ENCODE peak calls at places on chromosomes 3 and 15, in eight cellular contexts. V is heart left ventricle, R is Peyer's patch, G is endothelial cell of umbilical vein, T is HepG2, O is lower leg skin, M is right lobe of liver, W is ovary. S is an unnamed sample.

GRCh38 chr3:128317101-128317697 is 149.5 kb downstream of the DNAJB8 start:
- DNase-seq in G (no peak), W (no peak), O (peak), R (no peak), T (no peak), M (no peak), V (peak), S (no peak)

GRCh38 chr15:52136471-52136993 is 24.0 kb upstream of the BCL2L10 start:
- DNase-seq in M (no peak), R (no peak), O (peak), T (no peak), V (no peak), W (no peak), G (peak), S (no peak)

GRCh38 chr3:181726351-181727121 is 14.8 kb downstream of the SOX2 start:
- DNase-seq in M (no peak), R (no peak), W (no peak), T (no peak), V (no peak), O (no peak), G (no peak), S (no peak)

GRCh38 chr3:106759686-106760085 is 617.6 kb upstream of the CCDC54 start:
- DNase-seq in T (no peak), V (no peak), O (no peak), M (no peak), W (no peak), G (no peak), R (no peak), S (no peak)

GRCh38 chr3:190005343-190006113 is 115.2 kb downstream of the P3H2 start:
- DNase-seq in W (no peak), V (no peak), R (no peak), G (no peak), O (no peak), T (no peak), M (no peak), S (no peak)

GRCh38 chr3:40170395-40170794 is 139.1 kb upstream of the EIF1B start:
- DNase-seq in V (no peak), T (no peak), O (no peak), R (no peak), G (no peak), M (no peak), W (no peak), S (no peak)

GRCh38 chr15:39747326-39747725 is 35.3 kb downstream of the FSIP1 start:
- DNase-seq in W (no peak), V (no peak), G (peak), M (no peak), R (no peak), O (no peak), T (no peak), S (no peak)

GRCh38 chr3:4982773-4983738 is 3.8 kb downstream of the BHLHE40 start:
- DNase-seq in M (no peak), V (no peak), G (peak), R (no peak), O (no peak), T (no peak), W (peak), S (no peak)

GRCh38 chr3:128706171-128706570 is 19.8 kb upstream of the RAB7A start:
- DNase-seq in R (no peak), V (no peak), O (no peak), M (no peak), W (no peak), G (no peak), T (no peak), S (no peak)

GRCh38 chr15:71565636-71566160 is 244.7 kb upstream of the NR2E3 start:
- DNase-seq in M (no peak), V (no peak), O (no peak), R (no peak), W (no peak), T (no peak), G (peak), S (no peak)

GRCh38 chr3:161600185-161600584 is 103.6 kb downstream of the OTOL1 start:
- DNase-seq in M (no peak), T (no peak), G (no peak), W (no peak), O (no peak), V (no peak), R (no peak), S (no peak)

GRCh38 chr15:50083424-50084025 is 35.5 kb downstream of the ATP8B4 start:
- DNase-seq in G (no peak), T (no peak), R (no peak), O (no peak), M (no peak), W (no peak), V (no peak), S (no peak)

GRCh38 chr3:11568503-11569155 is 75.1 kb downstream of the VGLL4 start:
- DNase-seq in V (peak), M (no peak), W (peak), R (no peak), O (peak), T (no peak), G (peak), S (peak)

GRCh38 chr3:47017504-47018268 is 38.2 kb downstream of the NBEAL2 start:
- DNase-seq in M (no peak), W (no peak), T (peak), R (no peak), V (no peak), G (no peak), O (no peak), S (no peak)

GRCh38 chr3:54835701-54836100 is 92.2 kb downstream of the LRTM1 start:
- DNase-seq in G (no peak), V (no peak), M (no peak), T (no peak), R (no peak), W (no peak), O (no peak), S (no peak)

GRCh38 chr3:9945358-9945757 is 6.8 kb downstream of the PRRT3 start:
- DNase-seq in G (no peak), M (no peak), V (no peak), R (no peak), W (no peak), O (no peak), T (no peak), S (no peak)

GRCh38 chr15:83174891-83175290 is 32.7 kb downstream of the HDGFL3 start:
- DNase-seq in R (no peak), V (no peak), O (no peak), M (no peak), W (no peak), G (no peak), T (no peak), S (no peak)

GRCh38 chr15:80568298-80568697 is 126.8 kb upstream of the ABHD17C start:
- DNase-seq in T (no peak), R (no peak), O (peak), G (no peak), M (no peak), W (no peak), V (peak), S (no peak)

GRCh38 chr3:121482651-121483050 is 63.1 kb downstream of the POLQ start:
- DNase-seq in M (no peak), G (peak), O (no peak), W (no peak), V (no peak), T (no peak), R (no peak), S (no peak)

GRCh38 chr3:155076888-155077287 is 3.2 kb upstream of the MME start:
- DNase-seq in W (no peak), O (no peak), G (no peak), V (no peak), T (no peak), M (no peak), R (no peak), S (no peak)

DNA sequence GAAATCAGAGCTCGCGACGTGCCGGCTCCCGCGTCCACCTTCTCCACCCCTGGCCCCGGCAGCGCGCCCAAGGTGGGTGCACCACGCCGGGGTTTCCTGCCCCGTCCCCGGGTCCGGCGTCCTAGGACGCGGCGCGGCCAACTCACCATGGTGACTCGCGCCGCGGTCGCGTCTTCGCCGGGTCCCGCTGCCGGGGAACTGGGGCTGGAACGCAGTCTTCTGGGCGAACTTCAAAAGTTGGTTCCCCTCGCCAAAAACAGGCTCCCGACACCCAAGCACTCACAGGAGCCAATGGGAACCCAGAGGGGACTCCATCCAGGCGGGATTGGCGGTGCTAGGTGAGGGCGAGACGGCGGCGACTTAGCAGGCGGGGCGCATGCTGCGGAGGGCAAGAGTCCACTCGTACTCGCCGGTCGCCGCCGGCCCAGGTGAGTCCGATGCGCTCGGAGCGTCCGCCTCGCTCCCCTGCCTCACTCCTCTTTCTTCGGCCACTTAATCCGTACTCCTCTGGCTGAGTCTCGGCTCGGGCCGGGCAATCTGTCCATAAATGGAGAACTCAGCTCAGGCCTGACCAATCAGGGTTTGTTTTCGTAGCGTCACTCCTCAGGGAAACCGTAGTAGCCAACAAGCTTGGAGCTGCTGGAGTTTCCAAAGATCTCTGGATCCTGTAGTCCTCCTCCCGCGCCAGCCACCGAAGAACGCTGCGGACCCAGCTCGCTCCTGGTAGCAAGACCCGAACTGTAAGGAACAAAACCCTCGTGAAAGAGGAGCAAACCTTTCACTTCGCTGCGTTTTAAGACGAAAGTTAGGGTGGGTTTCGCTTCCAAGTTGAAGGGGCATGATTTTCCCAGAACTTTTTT is at the start of gene MYO1E:
- DNase-seq in W (peak), O (peak), G (peak), T (peak), R (peak), M (peak), V (peak), S (peak)
- TF ChIP-seq POLR2A in W (peak), O (no peak), G (peak), T (peak), R (peak), M (peak), V (peak), S (peak)

GRCh38 chr3:13650210-13651056 is 101.5 kb downstream of the FBLN2 start:
- DNase-seq in M (peak), G (peak), V (peak), W (peak), O (peak), T (peak), R (peak), S (peak)

GRCh38 chr3:13647314-13648059 is 98.6 kb downstream of the FBLN2 start:
- DNase-seq in M (no peak), W (no peak), V (no peak), G (no peak), T (no peak), R (no peak), O (no peak), S (no peak)

GRCh38 chr3:13645791-13646637 is 97.1 kb downstream of the FBLN2 start:
- DNase-seq in G (no peak), R (no peak), T (no peak), V (no peak), W (no peak), O (no peak), M (no peak), S (no peak)

GRCh38 chr3:13648744-13649096 is 99.8 kb downstream of the FBLN2 start:
- DNase-seq in V (no peak), W (no peak), R (no peak), O (no peak), T (no peak), G (no peak), M (no peak), S (no peak)

DNA sequence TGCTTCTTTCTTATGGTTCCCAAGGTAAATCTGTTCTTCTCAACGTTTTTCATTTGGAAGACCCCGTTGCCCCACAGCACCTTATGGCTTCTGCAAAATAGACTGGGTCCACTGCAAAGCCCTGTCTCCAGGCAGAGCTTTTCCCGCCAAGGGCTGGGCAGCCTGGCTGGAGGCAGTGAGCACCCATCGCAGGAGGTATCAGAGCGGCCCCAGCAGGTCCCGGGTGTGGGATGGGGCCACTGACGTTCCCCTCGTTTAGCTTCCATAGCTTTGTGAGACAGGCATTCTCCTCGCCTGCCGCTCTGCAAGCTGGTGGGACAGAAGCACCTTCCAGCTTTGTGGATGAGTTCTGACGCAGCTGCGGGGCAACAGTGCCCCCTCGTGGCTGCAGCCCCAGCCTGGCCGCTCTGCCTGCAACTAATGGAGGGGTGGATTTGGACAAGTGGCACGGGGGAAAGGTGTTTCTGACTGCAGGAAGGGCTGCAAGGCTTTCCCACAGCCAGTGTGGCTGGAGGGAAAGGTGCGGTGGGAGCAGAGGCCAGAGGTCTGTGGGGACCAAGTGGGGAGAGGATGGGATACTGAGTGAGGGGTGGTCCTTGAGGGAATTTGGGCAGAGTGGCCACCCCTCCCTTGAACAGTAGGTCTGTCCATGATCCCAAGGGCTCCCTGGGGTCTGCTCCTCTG is 99.3 kb downstream of the FBLN2 start:
- DNase-seq in R (peak), G (peak), T (peak), V (peak), W (peak), M (peak), O (peak), S (peak)
- TF ChIP-seq POLR2A in R (no peak), G (no peak), T (no peak), V (no peak), W (peak), M (no peak), O (no peak), S (no peak)

DNA sequence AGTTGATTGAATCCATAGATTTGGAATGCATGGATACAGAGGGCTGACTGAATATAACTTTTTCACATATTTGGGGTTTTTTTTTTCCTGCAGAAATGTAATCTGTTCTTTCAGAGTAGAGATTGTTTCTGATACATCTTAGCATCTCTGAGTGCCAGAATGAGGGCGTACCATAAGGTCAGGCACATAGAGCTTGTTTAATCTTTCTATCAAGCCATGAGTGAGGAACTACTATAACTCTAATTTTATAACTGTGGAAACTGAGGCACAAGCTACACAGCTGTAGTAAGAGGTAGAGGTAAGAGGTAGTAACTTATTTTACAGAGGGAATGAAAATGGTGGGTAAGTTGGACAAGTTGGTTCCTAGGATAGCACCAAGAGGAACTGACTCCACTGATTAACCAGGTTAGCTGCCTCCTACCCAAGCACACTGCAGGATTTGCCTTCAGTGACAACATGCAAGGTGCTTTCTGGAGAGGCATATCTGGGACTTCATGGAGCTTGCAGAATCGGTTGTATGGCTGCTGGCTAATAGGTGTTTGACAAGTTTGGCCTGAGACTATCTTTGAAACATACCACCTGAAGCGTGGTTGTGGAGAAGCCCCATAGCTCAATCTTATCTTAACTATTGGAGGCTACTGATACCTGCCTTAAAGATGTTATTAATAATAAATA is 23.5 kb upstream of the HACD2 start:
- DNase-seq in V (no peak), R (no peak), G (no peak), W (no peak), M (no peak), T (no peak), O (no peak), S (no peak)
- TF ChIP-seq POLR2A in V (no peak), R (no peak), G (no peak), W (no peak), M (no peak), T (no peak), O (no peak), S (no peak)

GRCh38 chr15:92733934-92734521 is 78.5 kb upstream of the FAM174B start:
- DNase-seq in O (no peak), G (peak), V (no peak), M (no peak), R (no peak), W (no peak), T (no peak), S (no peak)
- TF ChIP-seq POLR2A in O (no peak), G (no peak), V (no peak), M (no peak), R (no peak), W (no peak), T (no peak), S (no peak)

GRCh38 chr3:35675621-35676020 is 36.3 kb downstream of the ARPP21 start:
- DNase-seq in M (no peak), T (no peak), R (no peak), G (no peak), W (no peak), O (no peak), V (no peak), S (no peak)

GRCh38 chr3:35678552-35679220 is 39.4 kb downstream of the ARPP21 start:
- DNase-seq in G (no peak), O (no peak), R (no peak), W (no peak), T (no peak), M (no peak), V (no peak), S (no peak)

GRCh38 chr3:35680866-35681650 is 41.7 kb downstream of the ARPP21 start:
- DNase-seq in T (no peak), V (no peak), R (no peak), O (no peak), M (no peak), W (no peak), G (no peak), S (no peak)

GRCh38 chr3:35677797-35678196 is 38.5 kb downstream of the ARPP21 start:
- DNase-seq in G (no peak), W (no peak), R (no peak), T (no peak), V (no peak), M (no peak), O (no peak), S (no peak)

DNA sequence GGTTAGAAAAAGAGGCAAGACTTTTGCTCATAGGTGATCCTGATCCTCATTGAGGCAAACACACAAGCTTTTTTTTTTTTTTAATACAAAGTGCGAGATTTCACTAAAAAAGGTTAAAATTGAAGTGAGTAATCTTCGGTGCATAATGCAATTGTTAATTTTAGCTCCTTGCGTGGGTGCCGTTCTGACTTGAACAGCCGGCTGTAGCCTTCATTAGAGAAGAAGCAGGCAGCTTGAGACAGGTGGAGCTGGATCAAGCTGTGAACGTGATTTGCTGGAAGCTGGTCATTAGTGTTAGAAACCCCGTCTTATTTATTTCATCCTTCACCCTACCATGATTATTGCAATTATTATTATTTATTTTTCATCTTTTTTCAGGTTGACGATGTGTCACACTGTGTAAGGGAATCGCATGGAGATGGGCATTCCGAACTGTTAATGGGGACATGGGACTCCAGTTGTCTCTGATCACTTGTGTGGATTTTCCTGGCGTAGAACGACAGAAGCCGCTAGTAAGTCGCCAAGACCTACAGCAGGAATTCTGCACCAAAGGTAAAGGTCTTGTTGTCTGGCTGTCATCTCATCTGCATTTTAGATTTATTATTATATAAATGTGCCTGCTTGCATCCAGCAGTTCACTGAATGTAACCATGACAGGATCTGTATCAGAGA is 40.2 kb downstream of the ARPP21 start:
- DNase-seq in T (no peak), W (no peak), O (no peak), V (no peak), G (no peak), M (no peak), R (no peak), S (no peak)
- TF ChIP-seq POLR2A in T (no peak), W (no peak), O (no peak), V (no peak), G (no peak), M (no peak), R (no peak), S (no peak)

GRCh38 chr15:63188937-63189871 is at the start of gene RAB8B:
- DNase-seq in V (peak), M (peak), W (peak), T (peak), O (peak), R (peak), G (peak), S (peak)
- TF ChIP-seq POLR2A in V (peak), M (peak), W (peak), T (peak), O (no peak), R (peak), G (peak), S (peak)

GRCh38 chr3:52289338-52289746 is 1.7 kb downstream of the GLYCTK start:
- DNase-seq in G (no peak), M (peak), R (peak), V (no peak), W (no peak), O (no peak), T (no peak), S (peak)

GRCh38 chr3:52290596-52291507 is 3.2 kb downstream of the GLYCTK start:
- DNase-seq in O (no peak), G (no peak), T (no peak), V (no peak), R (peak), M (no peak), W (no peak), S (peak)

GRCh38 chr3:52291508-52292181 is 4.0 kb downstream of the GLYCTK start:
- DNase-seq in M (no peak), R (peak), O (no peak), G (no peak), T (no peak), V (no peak), W (peak), S (peak)

GRCh38 chr3:52288674-52289073 is 1.0 kb downstream of the GLYCTK start:
- DNase-seq in R (peak), T (no peak), M (no peak), G (no peak), O (no peak), V (no peak), W (no peak), S (peak)

GRCh38 chr3:52289747-52290595 is 2.3 kb downstream of the GLYCTK start:
- DNase-seq in V (no peak), M (peak), R (peak), G (no peak), W (no peak), T (peak), O (no peak), S (peak)
- TF ChIP-seq POLR2A in V (no peak), M (peak), R (peak), G (no peak), W (no peak), T (no peak), O (no peak), S (no peak)

S was measured in sigmoid colon.